ENCODE peak calls at places on chromosomes 2 and 18, in ten cellular contexts. S is A549, K is upper lobe of left lung, P is stomach, U is ovary, Q is HepG2, X is K562, F is suprapubic skin, J is H1, M is sigmoid colon. Z is an unnamed sample.

GRCh38 chr18:62881509-62882016 is 166.2 kb downstream of the PHLPP1 start:
- DNase-seq in S (peak; percentile 25), K (peak; percentile 30), P (no peak), U (no peak), Q (no peak), X (no peak), F (no peak), J (no peak), M (no peak), Z (no peak)

GRCh38 chr2:190863946-190864345 is 16.7 kb upstream of the GLS start:
- DNase-seq in S (no peak), K (peak; percentile 45), P (no peak), U (no peak), Q (no peak), X (no peak), F (no peak), J (no peak), M (no peak), Z (peak; percentile 22)

GRCh38 chr2:45002661-45003210 is 6.5 kb downstream of the SIX2 start:
- DNase-seq in S (no peak), K (no peak), P (no peak), U (no peak), Q (no peak), X (no peak), F (no peak), J (no peak), M (no peak), Z (no peak)

GRCh38 chr2:218043701-218044109 is 25.3 kb upstream of the RUFY4 start:
- DNase-seq in S (no peak), K (no peak), P (no peak), U (no peak), Q (no peak), X (no peak), F (peak; percentile 69), J (no peak), M (no peak), Z (no peak)

GRCh38 chr2:126657146-126657635 is 1.2 kb downstream of the GYPC start:
- DNase-seq in S (no peak), K (peak; percentile 77), P (peak; percentile 42), U (peak; percentile 84), Q (no peak), X (no peak), F (peak; percentile 82), J (no peak), M (peak; percentile 95), Z (peak; percentile 76)

GRCh38 chr2:9939587-9940485 is 11.7 kb upstream of the GRHL1 start:
- DNase-seq in S (no peak), K (no peak), P (no peak), U (no peak), Q (no peak), X (no peak), F (no peak), J (no peak), M (no peak), Z (no peak)

GRCh38 chr2:85737481-85737880 is 16.3 kb upstream of the ATOH8 start:
- DNase-seq in S (no peak), K (no peak), P (peak; percentile 59), U (peak; percentile 76), Q (peak; percentile 63), X (no peak), F (peak; percentile 90), J (no peak), M (peak; percentile 96), Z (peak; percentile 68)

GRCh38 chr18:11767935-11768334 is 78.9 kb downstream of the GNAL start:
- DNase-seq in S (no peak), K (no peak), P (no peak), U (no peak), Q (no peak), X (no peak), F (no peak), J (no peak), M (no peak), Z (no peak)

GRCh38 chr2:39227628-39228412 is 15.9 kb downstream of the CDKL4 start:
- DNase-seq in S (peak; percentile 76), K (peak; percentile 81), P (peak; percentile 87), U (peak; percentile 86), Q (peak; percentile 73), X (peak; percentile 74), F (peak; percentile 88), J (peak; percentile 80), M (peak; percentile 88), Z (peak; percentile 84)

GRCh38 chr2:188114014-188114413 is 177.7 kb upstream of the GULP1 start:
- DNase-seq in S (no peak), K (no peak), P (no peak), U (no peak), Q (no peak), X (no peak), F (no peak), J (no peak), M (no peak), Z (no peak)

GRCh38 chr2:190766174-190766572 is 114.4 kb upstream of the GLS start:
- DNase-seq in S (no peak), K (no peak), P (no peak), U (no peak), Q (no peak), X (no peak), F (no peak), J (no peak), M (no peak), Z (no peak)

GRCh38 chr2:57881998-57882884 is 164.4 kb upstream of the VRK2 start:
- DNase-seq in S (peak; percentile 67), K (no peak), P (no peak), U (no peak), Q (peak; percentile 35), X (no peak), F (no peak), J (no peak), M (no peak), Z (peak; percentile 15)

GRCh38 chr2:239047861-239048260 is 200.0 kb downstream of the TWIST2 start:
- DNase-seq in S (no peak), K (no peak), P (no peak), U (peak; percentile 17), Q (no peak), X (no peak), F (no peak), J (no peak), M (peak; percentile 46), Z (no peak)

GRCh38 chr2:64391940-64392339 is 62.0 kb upstream of the LGALSL start:
- DNase-seq in S (no peak), K (no peak), P (no peak), U (no peak), Q (peak; percentile 63), X (no peak), F (no peak), J (no peak), M (no peak), Z (no peak)

GRCh38 chr2:212537311-212538155 is 1.1 kb downstream of the ERBB4 start:
- DNase-seq in S (no peak), K (peak; percentile 61), P (peak; percentile 50), U (no peak), Q (no peak), X (no peak), F (peak; percentile 80), J (peak; percentile 75), M (no peak), Z (no peak)

GRCh38 chr2:23065936-23066335 is 319.0 kb upstream of the KLHL29 start:
- DNase-seq in S (no peak), K (no peak), P (no peak), U (no peak), Q (no peak), X (no peak), F (no peak), J (no peak), M (no peak), Z (no peak)

GRCh38 chr2:204074434-204074833 is 137.9 kb downstream of the ICOS start:
- DNase-seq in S (no peak), K (no peak), P (no peak), U (no peak), Q (no peak), X (no peak), F (no peak), J (no peak), M (no peak), Z (no peak)

GRCh38 chr2:202001826-202002225 is 31.8 kb upstream of the FZD7 start:
- DNase-seq in S (no peak), K (no peak), P (no peak), U (no peak), Q (no peak), X (no peak), F (no peak), J (no peak), M (no peak), Z (no peak)
- H3K27ac ChIP-seq in S (no peak overlapping the region), K (no peak overlapping the region), P (no peak overlapping the region), U (no peak overlapping the region), Q (no peak overlapping the region), X (no peak overlapping the region), F (no peak overlapping the region), J (no peak overlapping the region), M (no peak overlapping the region), Z (no peak overlapping the region)

DNA sequence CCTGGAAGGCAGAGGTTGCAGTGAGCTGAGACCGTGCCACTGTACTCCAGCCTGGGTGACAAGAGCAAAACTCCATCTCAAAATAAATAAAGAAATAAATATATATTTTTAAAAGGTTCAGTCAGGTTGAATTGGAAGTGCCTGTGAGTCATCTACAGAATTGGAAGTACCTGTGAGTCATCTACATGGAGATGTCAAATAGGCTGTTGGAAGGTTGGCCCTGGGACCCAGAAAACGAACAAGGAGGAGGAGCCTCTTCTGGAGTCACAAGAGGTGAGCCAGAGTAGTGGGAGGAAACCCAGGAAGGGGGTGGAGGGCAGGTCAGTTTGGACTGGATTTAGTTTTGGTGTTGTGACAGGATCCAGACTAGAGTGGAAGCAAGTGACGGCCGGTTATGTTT is 15.2 kb upstream of the SCYGR1 start:
- DNase-seq in S (no peak), K (no peak), P (no peak), U (no peak), Q (no peak), X (no peak), F (no peak), J (no peak), M (no peak), Z (no peak)
- TF ChIP-seq EP300 in S (no peak), K (no peak), P (no peak), U (no peak), Q (no peak), X (no peak), F (no peak), J (no peak), M (no peak), Z (no peak)

DNA sequence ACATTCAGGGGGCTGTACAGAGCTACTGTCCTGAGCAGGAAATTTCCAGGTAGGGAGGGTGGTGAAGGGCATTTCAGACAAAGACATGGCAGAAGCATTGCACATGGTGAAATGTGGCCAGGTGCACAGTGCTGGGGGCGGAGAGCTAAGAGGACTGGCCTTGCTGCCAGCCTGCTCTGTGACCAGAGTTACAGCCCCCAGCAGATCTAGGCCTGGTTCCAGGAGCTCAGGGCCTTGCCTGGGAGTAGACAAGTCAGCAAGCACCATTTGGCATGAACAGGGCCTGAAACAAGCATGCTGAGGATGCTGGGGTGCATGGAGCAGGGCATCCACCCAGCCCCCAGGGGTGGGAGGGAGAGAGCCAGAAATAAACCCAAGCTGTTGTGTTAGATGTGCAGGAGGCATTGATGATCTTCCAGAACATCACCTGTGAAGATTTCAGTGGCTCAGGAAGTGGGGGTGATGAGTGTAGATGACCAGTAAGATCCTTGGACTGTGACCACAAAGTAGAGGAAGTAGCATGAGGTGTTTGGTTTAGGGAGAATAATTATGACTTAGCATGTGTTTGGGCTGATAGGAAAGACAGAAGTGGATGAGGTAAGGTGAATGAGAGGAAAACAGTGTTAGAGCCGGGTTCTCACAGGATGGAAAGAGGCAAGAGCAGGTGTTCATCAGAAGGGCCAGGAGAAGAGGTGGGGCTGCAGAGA is 61.1 kb downstream of the COA5 start:
- DNase-seq in S (no peak), K (no peak), P (no peak), U (no peak), Q (no peak), X (no peak), F (no peak), J (no peak), M (no peak), Z (no peak)
- H3K27ac ChIP-seq in S (no peak overlapping the region), K (no peak overlapping the region), P (no peak overlapping the region), U (no peak overlapping the region), Q (no peak overlapping the region), X (no peak overlapping the region), F (no peak overlapping the region), J (no peak overlapping the region), M (no peak overlapping the region), Z (no peak overlapping the region)

GRCh38 chr2:223959688-223960087 is 2.4 kb downstream of the MRPL44 start:
- DNase-seq in S (no peak), K (peak; percentile 65), P (no peak), U (no peak), Q (no peak), X (no peak), F (no peak), J (no peak), M (no peak), Z (no peak)
- TF ChIP-seq EP300 in S (no peak), K (no peak), P (no peak), U (no peak), Q (no peak), X (no peak), F (no peak), J (no peak), M (no peak), Z (no peak)